ENCODE peak calls at places on chromosome 18, in four cellular contexts. Y, V, H and G are unnamed samples.

GRCh38 chr18:32067375-32068167 is 24.1 kb upstream of the RNF138 start:
- DNase-seq in V (peak), Y (no peak), H (no peak), G (no peak)

GRCh38 chr18:23354625-23355024 is 98.5 kb upstream of the RIOK3 start:
- DNase-seq in Y (no peak), H (peak), V (no peak), G (no peak)

GRCh38 chr18:37578886-37579513 is 13.4 kb upstream of the CELF4 start:
- DNase-seq in H (peak), V (no peak), Y (peak), G (no peak)

GRCh38 chr18:53115876-53116585 is 776.0 kb downstream of the DCC start:
- DNase-seq in H (peak), V (no peak), Y (no peak), G (no peak)

GRCh38 chr18:22667616-22668422 is 250.1 kb upstream of the CTAGE1 start:
- DNase-seq in Y (no peak), H (peak), V (no peak), G (peak)

GRCh38 chr18:57737661-57738060 is 65.5 kb downstream of the ATP8B1 start:
- DNase-seq in V (peak), H (peak), Y (no peak), G (peak)

GRCh38 chr18:55124078-55124477 is 164.8 kb upstream of the CCDC68 start:
- DNase-seq in V (peak), Y (no peak), H (peak), G (peak)

GRCh38 chr18:55206941-55207340 is 247.7 kb upstream of the CCDC68 start:
- DNase-seq in H (no peak), V (no peak), Y (no peak), G (peak)

GRCh38 chr18:46010676-46011075 is 43.5 kb upstream of the EPG5 start:
- DNase-seq in Y (no peak), H (no peak), V (no peak), G (no peak)

GRCh38 chr18:58337688-58338087 is 291.2 kb downstream of the ALPK2 start:
- DNase-seq in V (peak), H (peak), Y (no peak), G (no peak)

GRCh38 chr18:79521806-79522205 is 126.1 kb downstream of the NFATC1 start:
- DNase-seq in Y (no peak), V (no peak), H (no peak), G (no peak)

GRCh38 chr18:13541621-13542519 is 184.5 kb downstream of the FAM210A start:
- DNase-seq in Y (no peak), V (peak), H (no peak), G (no peak)

GRCh38 chr18:332721-333513 is 65.1 kb upstream of the THOC1 start:
- DNase-seq in H (peak), Y (no peak), V (peak), G (no peak)

GRCh38 chr18:44758821-44759624 is 78.3 kb downstream of the SETBP1 start:
- DNase-seq in Y (no peak), V (no peak), H (no peak), G (no peak)

GRCh38 chr18:55093808-55094207 is 134.5 kb upstream of the CCDC68 start:
- DNase-seq in V (no peak), H (no peak), Y (no peak), G (no peak)

GRCh38 chr18:5584751-5585417 is 41.1 kb upstream of the EPB41L3 start:
- DNase-seq in H (peak), V (no peak), Y (no peak), G (no peak)

GRCh38 chr18:35939166-35939565 is 33.3 kb upstream of the RMP24 start:
- DNase-seq in Y (peak), H (no peak), V (no peak), G (no peak)

GRCh38 chr18:13616041-13616440 is 110.3 kb downstream of the FAM210A start:
- DNase-seq in H (no peak), Y (no peak), V (no peak), G (no peak)

GRCh38 chr18:61703508-61703907 is 189.3 kb downstream of the RNF152 start:
- DNase-seq in Y (no peak), H (peak), V (no peak), G (peak)

GRCh38 chr18:11274144-11274762 is 124.9 kb upstream of the PIEZO2 start:
- DNase-seq in V (no peak), H (no peak), Y (no peak), G (no peak)

GRCh38 chr18:80154293-80154692 is 45.2 kb downstream of the ADNP2 start:
- DNase-seq in V (peak), Y (peak), H (no peak), G (no peak)

GRCh38 chr18:6954501-6954900 is 163.1 kb downstream of the LAMA1 start:
- DNase-seq in V (no peak), Y (no peak), H (no peak), G (no peak)

GRCh38 chr18:12939161-12939560 is 8.7 kb upstream of the SEH1L start:
- DNase-seq in Y (no peak), H (no peak), V (no peak), G (no peak)

GRCh38 chr18:54220406-54220805 is 4.1 kb downstream of the MBD2 start:
- DNase-seq in V (no peak), Y (no peak), H (no peak), G (no peak)

GRCh38 chr18:39780774-39781173 is 2174.3 kb upstream of the PIK3C3 start:
- DNase-seq in V (no peak), Y (no peak), H (no peak), G (no peak)

GRCh38 chr18:37501136-37501535 is 64.5 kb downstream of the CELF4 start:
- DNase-seq in Y (no peak), V (no peak), H (no peak), G (no peak)

GRCh38 chr18:78776706-78777105 is 202.9 kb upstream of the SALL3 start:
- DNase-seq in Y (no peak), V (peak), H (no peak), G (no peak)

GRCh38 chr18:70149616-70150301 is 55.7 kb downstream of the RTTN start:
- DNase-seq in H (no peak), V (no peak), Y (no peak), G (no peak)

GRCh38 chr18:9898792-9899549 is 13.2 kb downstream of the TXNDC2 start:
- DNase-seq in H (no peak), V (peak), Y (no peak), G (no peak)

GRCh38 chr18:45539383-45539960 is 75.8 kb upstream of the SLC14A2 start:
- DNase-seq in Y (no peak), H (no peak), V (no peak), G (no peak)

GRCh38 chr18:73060666-73061270 is 193.0 kb upstream of the NETO1 start:
- DNase-seq in H (peak), V (no peak), Y (no peak), G (no peak)

GRCh38 chr18:58046794-58047555 is 2.9 kb downstream of the NEDD4L start:
- DNase-seq in V (no peak), Y (peak), H (no peak), G (no peak)

GRCh38 chr18:24470022-24470618 is 9.7 kb downstream of the HRH4 start:
- DNase-seq in H (no peak), V (no peak), Y (no peak), G (no peak)

GRCh38 chr18:39935598-39935997 is 2019.4 kb upstream of the PIK3C3 start:
- DNase-seq in Y (no peak), H (no peak), V (no peak), G (no peak)

GRCh38 chr18:45357681-45358470 is 257.4 kb upstream of the SLC14A2 start:
- DNase-seq in V (no peak), Y (no peak), H (no peak), G (no peak)

GRCh38 chr18:980586-980985 is 75.9 kb downstream of the ADCYAP1 start:
- DNase-seq in Y (no peak), H (no peak), V (no peak), G (no peak)

GRCh38 chr18:35582899-35583558 is 1.5 kb downstream of the GALNT1 start:
- DNase-seq in H (peak), V (no peak), Y (peak), G (no peak)

DNA sequence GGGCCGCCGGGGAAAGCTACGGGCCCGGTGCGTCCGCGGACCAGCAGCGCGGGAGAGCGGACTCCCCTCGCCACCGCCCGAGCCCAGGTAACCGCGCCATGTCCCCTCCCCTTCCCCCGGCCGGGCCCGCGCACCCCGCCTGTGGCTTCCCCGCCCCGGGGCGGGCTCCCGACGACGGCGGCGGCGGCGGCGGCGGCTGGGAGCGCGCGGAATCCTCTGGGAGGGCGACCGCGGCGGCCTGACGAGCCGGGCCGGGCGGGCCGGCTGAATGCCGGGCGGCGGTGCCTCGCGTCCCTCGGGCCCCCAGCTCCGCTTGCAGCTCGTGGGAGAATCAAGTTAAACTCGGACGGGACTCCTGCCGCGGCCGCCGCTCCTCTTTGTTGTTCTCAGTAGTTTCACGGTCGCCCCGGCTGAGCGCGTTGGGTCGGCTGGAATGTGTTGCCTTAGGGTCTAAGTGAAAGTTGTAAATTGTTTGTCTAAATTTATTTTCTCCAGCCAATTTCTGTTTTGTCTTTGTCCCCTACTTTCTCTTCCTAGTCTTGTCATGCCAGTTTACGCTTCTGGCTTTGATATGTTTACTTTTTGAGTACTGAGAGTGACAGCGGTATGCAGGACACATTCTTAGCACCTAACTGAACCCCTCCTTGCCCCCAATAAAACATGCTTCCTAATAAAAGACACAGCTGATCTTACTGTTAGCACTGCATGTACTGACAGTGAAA is 685 bp downstream of the SMAD4 start:
- DNase-seq in Y (peak), H (peak), V (peak), G (no peak)
- H3K4me3 ChIP-seq in Y (peak), H (peak), V (peak), G (peak)

DNA sequence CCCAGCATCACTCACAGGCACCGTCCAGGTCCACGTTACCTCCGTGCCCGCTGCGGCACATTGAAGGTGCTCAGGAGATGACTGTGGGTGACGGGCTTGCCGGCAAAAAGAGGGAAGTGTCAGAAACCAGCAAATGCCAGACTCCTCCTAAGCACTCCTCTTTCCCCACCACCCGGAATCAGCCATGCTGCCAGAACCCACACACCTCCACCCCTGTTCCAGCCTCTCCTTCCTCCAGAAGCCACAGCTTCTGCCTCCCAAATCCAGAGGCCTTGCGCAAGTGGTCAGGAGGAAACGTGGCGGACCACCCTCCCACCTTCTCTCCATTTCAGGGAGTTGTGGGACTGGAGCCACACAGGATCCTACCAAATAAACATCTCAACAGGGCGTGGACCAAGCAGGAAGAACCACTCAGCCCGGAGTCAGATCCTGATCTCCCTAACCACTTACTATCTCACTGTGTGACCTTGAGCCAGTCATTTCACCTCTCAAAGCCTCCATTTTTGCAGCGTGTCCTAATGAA is 33.1 kb downstream of the SMAD7 start:
- DNase-seq in V (no peak), Y (no peak), H (no peak), G (no peak)
- H3K4me3 ChIP-seq in V (no peak), Y (no peak), H (no peak), G (no peak)

DNA sequence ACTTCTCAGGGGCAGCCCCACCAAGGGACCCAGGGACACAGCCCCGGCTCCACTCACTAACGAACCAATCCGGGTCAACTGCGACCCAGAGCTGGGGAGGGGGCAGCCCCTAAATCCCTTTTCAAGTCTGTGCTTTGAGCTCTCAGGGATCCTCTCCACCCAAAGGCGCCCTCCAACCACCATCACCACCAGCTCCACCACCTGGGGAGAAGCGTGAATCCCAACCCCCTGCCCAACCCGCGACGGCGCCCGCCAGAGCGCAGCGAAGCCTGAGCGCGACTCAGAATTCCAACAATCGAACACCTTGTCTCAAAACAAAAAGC is 513 bp downstream of the DSC3 start:
- DNase-seq in H (no peak), Y (no peak), V (no peak), G (no peak)
- H3K4me3 ChIP-seq in H (peak), Y (peak), V (no peak), G (peak)

GRCh38 chr18:8627107-8627472 is 17.9 kb downstream of the RAB12 start:
- DNase-seq in H (no peak), V (no peak), Y (no peak), G (no peak)
- H3K4me3 ChIP-seq in H (no peak), V (no peak), Y (no peak), G (no peak)

DNA sequence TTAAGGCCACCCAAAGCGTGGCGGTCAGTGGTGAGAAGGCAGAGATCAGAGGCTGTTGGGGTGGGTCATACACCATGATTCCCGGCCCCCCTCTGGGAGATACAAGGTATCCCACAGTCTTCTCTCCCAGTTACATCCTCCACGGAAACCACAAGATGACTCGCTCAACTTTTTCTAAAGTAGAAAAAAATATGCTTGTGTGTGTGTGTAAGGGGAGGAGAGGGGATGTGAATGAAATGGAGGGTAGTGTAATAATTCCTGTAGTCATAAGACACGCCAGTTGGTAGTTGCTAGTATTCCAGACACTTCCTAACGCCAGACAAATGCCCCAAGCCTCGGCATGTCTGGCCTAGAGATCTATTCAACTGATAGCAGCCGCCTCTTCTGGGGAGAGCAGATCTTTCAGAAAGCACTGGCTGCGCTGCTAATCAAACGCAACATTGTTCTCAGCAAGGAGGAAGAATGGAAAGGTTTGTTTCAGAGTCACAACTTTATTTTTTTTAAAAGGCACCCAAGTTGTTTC is 143.5 kb downstream of the TGIF1 start:
- DNase-seq in Y (peak), H (peak), V (no peak), G (peak)
- H3K4me3 ChIP-seq in Y (peak), H (peak), V (no peak), G (peak)

GRCh38 chr18:27184115-27185024 is 738 bp downstream of the CHST9 start:
- DNase-seq in Y (peak), H (no peak), V (no peak), G (no peak)

GRCh38 chr18:27185897-27186296 is 789 bp upstream of the CHST9 start:
- DNase-seq in H (no peak), V (no peak), Y (no peak), G (no peak)

GRCh38 chr18:27181726-27182125 is 3.4 kb downstream of the CHST9 start:
- DNase-seq in V (no peak), Y (no peak), H (no peak), G (no peak)

GRCh38 chr18:27188309-27188708 is 3.2 kb upstream of the CHST9 start:
- DNase-seq in V (no peak), H (no peak), Y (no peak), G (no peak)

DNA sequence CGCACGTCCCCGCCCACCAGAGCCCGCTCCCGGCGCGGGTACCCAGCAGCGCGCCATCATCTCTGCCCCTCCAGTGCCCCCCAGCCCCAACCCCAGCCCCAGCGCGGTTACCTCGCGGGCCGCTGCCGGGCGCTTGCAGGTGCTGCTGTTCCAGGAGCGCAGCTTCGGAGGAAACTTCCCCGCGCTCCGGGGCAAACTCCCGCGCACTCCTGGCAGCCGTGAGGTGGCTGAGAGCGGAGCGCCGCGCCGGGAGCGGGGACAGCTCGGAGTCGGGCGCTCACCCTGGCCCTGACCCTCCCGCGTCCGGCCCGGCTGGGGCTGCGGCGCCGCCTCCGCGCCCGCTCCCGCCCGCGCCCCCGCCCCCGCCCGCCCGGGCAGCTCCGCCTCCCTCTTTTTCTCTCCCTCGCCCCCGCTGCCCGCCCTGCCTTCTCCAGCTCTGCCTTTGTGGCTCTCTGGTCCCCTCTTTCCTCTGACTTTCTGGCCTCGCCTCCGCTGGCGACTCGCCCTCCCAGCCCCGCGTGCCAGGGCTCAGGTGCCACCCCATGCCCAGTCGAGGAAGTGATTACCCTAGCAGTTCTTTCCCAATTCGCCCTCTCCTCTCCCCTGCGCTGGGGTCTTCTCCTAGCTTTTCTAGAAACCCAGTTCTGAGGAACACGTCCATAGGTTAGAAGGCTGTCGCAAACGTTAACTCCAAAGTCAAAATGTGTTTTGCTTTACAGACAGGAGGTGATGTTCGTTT is at the start of gene CHST9:
- DNase-seq in Y (peak), V (no peak), H (no peak), G (no peak)
- H3K4me3 ChIP-seq in Y (peak), V (no peak), H (peak), G (no peak)

GRCh38 chr18:68660355-68661183 is 54.3 kb downstream of the TMX3 start:
- DNase-seq in H (peak), Y (peak), V (no peak), G (peak)
- H3K4me3 ChIP-seq in H (no peak), Y (no peak), V (no peak), G (no peak)

GRCh38 chr18:21183670-21184069 is 58.4 kb upstream of the GREB1L start:
- DNase-seq in H (no peak), V (no peak), Y (no peak), G (no peak)

GRCh38 chr18:21181763-21182162 is 60.3 kb upstream of the GREB1L start:
- DNase-seq in V (no peak), Y (no peak), H (no peak), G (no peak)

GRCh38 chr18:21180588-21180987 is 61.4 kb upstream of the GREB1L start:
- DNase-seq in H (no peak), V (no peak), Y (peak), G (no peak)

GRCh38 chr18:21179590-21180220 is 62.3 kb upstream of the GREB1L start:
- DNase-seq in V (peak), H (peak), Y (peak), G (peak)

DNA sequence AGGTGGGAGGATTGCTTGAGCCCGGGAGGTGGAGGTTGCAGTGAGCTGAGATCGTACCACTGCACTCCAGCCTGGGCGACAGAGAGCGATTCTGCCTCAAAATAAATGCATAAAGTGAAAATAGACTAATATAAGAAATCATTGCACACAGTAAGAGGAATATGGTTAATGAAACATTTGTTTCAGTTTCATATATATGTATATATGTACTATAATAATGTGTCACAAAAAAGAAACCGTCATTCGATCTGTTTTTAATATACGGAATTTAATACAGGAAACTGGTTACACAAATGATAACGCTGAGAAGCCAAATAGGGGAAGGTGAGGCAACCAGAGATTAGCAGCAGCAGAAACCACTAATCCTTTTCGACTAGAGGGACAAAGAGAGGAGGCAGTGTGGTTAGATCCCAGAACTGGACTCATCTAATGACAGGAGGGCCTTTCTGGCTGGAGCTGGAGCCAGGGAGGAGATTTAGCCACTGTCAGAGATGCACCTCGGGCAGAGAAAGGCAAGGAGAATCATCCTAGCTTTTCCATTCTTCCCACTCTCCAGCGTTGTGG is 64.2 kb upstream of the GREB1L start:
- DNase-seq in V (no peak), Y (no peak), H (no peak), G (no peak)
- H3K4me3 ChIP-seq in V (no peak), Y (no peak), H (no peak), G (no peak)